ENCODE peak calls at places on chromosomes 2 and 18, in eight cellular contexts. S, B, A, Q, I, V, E and P are unnamed samples.

GRCh38 chr18:10565835-10566234 is 40.0 kb downstream of the NAPG start:
- DNase-seq in S (no peak), B (no peak), A (no peak), Q (no peak), I (no peak), V (no peak), E (no peak), P (no peak)

GRCh38 chr18:51447351-51447896 is 249.9 kb upstream of the MEX3C start:
- DNase-seq in S (no peak), B (no peak), A (no peak), Q (no peak), I (no peak), V (no peak), E (no peak), P (no peak)

GRCh38 chr2:26033270-26033768 is 565 bp upstream of the RAB10 start:
- DNase-seq in S (no peak), B (peak), A (peak), Q (peak), I (peak), V (no peak), E (peak), P (no peak)

GRCh38 chr2:128172191-128172590 is 81.2 kb downstream of the UGGT1 start:
- DNase-seq in S (no peak), B (peak), A (no peak), Q (no peak), I (no peak), V (no peak), E (no peak), P (no peak)

GRCh38 chr2:197309369-197310231 is 980 bp downstream of the ANKRD44 start:
- DNase-seq in S (no peak), B (no peak), A (no peak), Q (no peak), I (peak), V (peak), E (no peak), P (no peak)

GRCh38 chr2:27085670-27086089 is 892 bp upstream of the KHK start:
- DNase-seq in S (peak), B (peak), A (peak), Q (no peak), I (peak), V (peak), E (no peak), P (no peak)

GRCh38 chr18:48832961-48833700 is 117.6 kb downstream of the SMAD7 start:
- DNase-seq in S (peak), B (peak), A (peak), Q (no peak), I (peak), V (no peak), E (no peak), P (no peak)

GRCh38 chr2:240529344-240529999 is 28.3 kb downstream of the ANKMY1 start:
- DNase-seq in S (no peak), B (no peak), A (no peak), Q (no peak), I (no peak), V (no peak), E (no peak), P (no peak)

GRCh38 chr18:22113144-22113813 is 56.1 kb upstream of the GATA6 start:
- DNase-seq in S (no peak), B (no peak), A (no peak), Q (no peak), I (no peak), V (no peak), E (no peak), P (no peak)

GRCh38 chr2:196967126-196967525 is 40.6 kb upstream of the PGAP1 start:
- DNase-seq in S (peak), B (no peak), A (peak), Q (no peak), I (no peak), V (no peak), E (no peak), P (no peak)

GRCh38 chr18:5173646-5174045 is 23.4 kb downstream of the AKAIN1 start:
- DNase-seq in S (no peak), B (no peak), A (no peak), Q (no peak), I (no peak), V (no peak), E (no peak), P (no peak)

GRCh38 chr2:70516596-70516995 is 37.0 kb downstream of the TGFA start:
- DNase-seq in S (peak), B (peak), A (no peak), Q (no peak), I (peak), V (no peak), E (no peak), P (no peak)

GRCh38 chr2:176461098-176461497 is 191.9 kb downstream of the MTX2 start:
- DNase-seq in S (peak), B (peak), A (peak), Q (no peak), I (no peak), V (no peak), E (no peak), P (no peak)

GRCh38 chr2:167013227-167013626 is 124.9 kb downstream of the XIRP2 start:
- DNase-seq in S (no peak), B (peak), A (no peak), Q (no peak), I (no peak), V (no peak), E (no peak), P (no peak)

GRCh38 chr2:143481728-143482127 is 352.5 kb downstream of the ARHGAP15 start:
- DNase-seq in S (no peak), B (no peak), A (no peak), Q (no peak), I (no peak), V (no peak), E (no peak), P (no peak)

GRCh38 chr2:172434821-172435607 is 7.6 kb downstream of the ITGA6 start:
- DNase-seq in S (no peak), B (no peak), A (no peak), Q (no peak), I (peak), V (no peak), E (no peak), P (no peak)

GRCh38 chr18:10234912-10235439 is 219.5 kb upstream of the APCDD1 start:
- DNase-seq in S (peak), B (no peak), A (peak), Q (peak), I (no peak), V (no peak), E (no peak), P (peak)

GRCh38 chr2:112993831-112994230 is 11.4 kb upstream of the IL36A start:
- DNase-seq in S (no peak), B (no peak), A (no peak), Q (no peak), I (no peak), V (no peak), E (no peak), P (no peak)

GRCh38 chr2:198374375-198375072 is 570.1 kb downstream of the PLCL1 start:
- DNase-seq in S (peak), B (peak), A (peak), Q (peak), I (peak), V (no peak), E (peak), P (peak)

GRCh38 chr2:25160376-25160775 is 8.0 kb downstream of the POMC start:
- DNase-seq in S (no peak), B (no peak), A (no peak), Q (no peak), I (no peak), V (no peak), E (no peak), P (no peak)

GRCh38 chr2:226799976-226800940 is 638 bp upstream of the IRS1 start:
- DNase-seq in S (no peak), B (peak), A (peak), Q (no peak), I (peak), V (no peak), E (no peak), P (no peak)

GRCh38 chr2:16640867-16641266 is 24.8 kb downstream of the CYRIA start:
- DNase-seq in S (peak), B (no peak), A (no peak), Q (no peak), I (no peak), V (no peak), E (no peak), P (no peak)

GRCh38 chr2:130796280-130796679 is 40.4 kb upstream of the ARHGEF4 start:
- DNase-seq in S (no peak), B (peak), A (no peak), Q (no peak), I (no peak), V (no peak), E (no peak), P (no peak)

GRCh38 chr2:120448961-120449421 is 103.1 kb downstream of the INHBB start:
- DNase-seq in S (no peak), B (no peak), A (no peak), Q (no peak), I (no peak), V (no peak), E (no peak), P (no peak)

GRCh38 chr18:51135361-51135760 is 62.1 kb downstream of the MEX3C start:
- DNase-seq in S (no peak), B (peak), A (peak), Q (no peak), I (peak), V (no peak), E (no peak), P (no peak)

GRCh38 chr2:222637072-222637471 is 18.8 kb downstream of the FARSB start:
- DNase-seq in S (no peak), B (no peak), A (no peak), Q (no peak), I (no peak), V (no peak), E (no peak), P (no peak)

GRCh38 chr2:176583530-176584101 is 314.4 kb downstream of the MTX2 start:
- DNase-seq in S (peak), B (peak), A (peak), Q (no peak), I (peak), V (no peak), E (no peak), P (peak)

GRCh38 chr2:195706161-195706900 is 49.3 kb downstream of the SLC39A10 start:
- DNase-seq in S (peak), B (no peak), A (peak), Q (no peak), I (peak), V (no peak), E (no peak), P (peak)

GRCh38 chr2:129483366-129483765 is 496.1 kb upstream of the RAB6C start:
- DNase-seq in S (no peak), B (no peak), A (no peak), Q (no peak), I (no peak), V (no peak), E (no peak), P (no peak)

GRCh38 chr2:165067958-165068612 is 112.8 kb upstream of the SLC38A11 start:
- DNase-seq in S (peak), B (peak), A (peak), Q (peak), I (no peak), V (no peak), E (peak), P (no peak)